ENCODE peak calls at places on chromosomes 6 and 20, in six cellular contexts. K is mesothelial cell of epicardium, H is AG10803, C is HFFc6, I is GM13976, W is kidney. R is an unnamed sample.

GRCh38 chr20:10626896-10627295 is 46.9 kb downstream of the JAG1 start:
- DNase-seq in I (no peak), K (no peak), H (no peak), C (no peak), W (no peak), R (no peak)

GRCh38 chr6:17930321-17930993 is 57.0 kb downstream of the KIF13A start:
- DNase-seq in C (no peak), W (no peak), H (peak), I (no peak), K (no peak), R (no peak)

GRCh38 chr20:17921774-17922173 is 46.8 kb downstream of the SNX5 start:
- DNase-seq in H (no peak), K (no peak), W (no peak), I (no peak), C (no peak), R (no peak)

GRCh38 chr6:17439243-17439993 is 46.0 kb downstream of the CAP2 start:
- DNase-seq in C (no peak), K (no peak), W (no peak), H (no peak), I (no peak), R (no peak)

GRCh38 chr6:68651018-68651985 is 16.2 kb downstream of the ADGRB3 start:
- DNase-seq in C (no peak), I (no peak), H (peak), W (no peak), K (no peak), R (no peak)

GRCh38 chr6:155045561-155046404 is 50.7 kb downstream of the TIAM2 start:
- DNase-seq in H (no peak), W (no peak), K (no peak), C (no peak), I (no peak), R (no peak)

GRCh38 chr20:41213150-41213820 is 75.9 kb downstream of the PLCG1 start:
- DNase-seq in K (no peak), W (no peak), H (no peak), I (no peak), C (peak), R (no peak)

GRCh38 chr6:119986934-119987549 is 637.5 kb upstream of the MAN1A1 start:
- DNase-seq in C (no peak), K (no peak), H (no peak), W (no peak), I (no peak), R (no peak)

GRCh38 chr6:107728564-107728897 is 95.6 kb downstream of the SCML4 start:
- DNase-seq in I (no peak), C (no peak), H (no peak), K (no peak), W (no peak), R (no peak)

GRCh38 chr6:4848382-4849068 is 72.3 kb downstream of the CDYL start:
- DNase-seq in H (no peak), I (no peak), C (no peak), W (no peak), K (no peak), R (no peak)

GRCh38 chr6:51029576-51029975 is 210.9 kb downstream of the TFAP2B start:
- DNase-seq in C (no peak), H (peak), I (no peak), W (no peak), K (no peak), R (no peak)

GRCh38 chr20:59933849-59934585 is 580 bp upstream of the SYCP2 start:
- DNase-seq in H (peak), I (peak), K (peak), C (peak), W (peak), R (peak)
- TF ChIP-seq CTCF in H (peak), I (peak), K (peak), C (peak), W (peak), R (peak)

GRCh38 chr6:150928882-150929281 is 63.4 kb downstream of the MTHFD1L start:
- DNase-seq in H (no peak), W (no peak), C (no peak), K (no peak), I (peak), R (no peak)
- TF ChIP-seq CTCF in H (no peak), W (no peak), C (peak), K (no peak), I (peak), R (no peak)

DNA sequence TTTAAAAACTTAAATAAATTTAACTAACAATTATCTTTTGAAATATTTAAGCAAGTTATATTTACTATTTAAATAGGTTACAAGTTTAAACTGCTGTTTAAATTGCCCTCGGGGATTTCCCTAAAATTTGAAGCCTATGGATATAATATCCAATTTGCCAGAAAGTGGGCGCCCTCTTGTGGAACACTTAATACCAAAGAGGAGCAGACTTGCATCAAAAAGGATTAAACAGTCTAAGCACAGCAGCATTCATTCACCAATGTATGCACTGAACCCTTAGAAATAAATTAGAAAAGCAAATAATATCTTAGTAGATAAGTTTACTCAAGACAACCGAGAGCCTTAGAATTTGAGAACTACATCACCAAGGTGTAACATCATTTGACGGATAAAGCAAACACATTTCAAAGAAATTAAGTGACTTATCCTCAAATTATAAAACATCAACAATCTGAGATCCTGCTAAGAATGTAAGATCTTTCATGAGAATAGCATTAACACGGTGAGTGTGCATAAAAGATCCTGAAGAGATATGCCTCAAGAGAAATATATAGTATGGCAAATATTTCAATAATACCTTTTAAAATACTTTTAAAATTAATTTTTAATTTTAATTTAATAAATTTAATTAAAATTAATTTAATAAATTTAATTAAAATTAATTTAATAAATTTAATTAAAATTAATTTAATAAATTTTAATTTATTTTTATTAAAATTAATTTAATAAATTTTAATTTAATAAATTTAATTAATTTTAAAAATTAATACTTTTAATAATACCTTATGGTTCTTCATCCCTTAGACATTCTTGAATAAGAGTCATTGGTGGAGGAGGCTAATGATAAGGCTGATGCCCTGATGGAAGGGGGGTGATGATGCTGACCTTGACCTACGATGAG is 11.5 kb upstream of the MEP1A start:
- DNase-seq in H (peak), W (no peak), K (peak), I (peak), C (peak), R (no peak)
- TF ChIP-seq CTCF in H (peak), W (peak), K (peak), I (peak), C (peak), R (no peak)

GRCh38 chr6:117346142-117346930 is 79.4 kb downstream of the ROS1 start:
- DNase-seq in I (peak), H (peak), K (no peak), W (no peak), C (peak), R (no peak)
- TF ChIP-seq CTCF in I (no peak), H (peak), K (peak), W (peak), C (peak), R (peak)

GRCh38 chr6:113980937-113981554 is 10.1 kb upstream of the HDAC2 start:
- DNase-seq in K (no peak), H (no peak), I (peak), C (no peak), W (no peak), R (no peak)
- TF ChIP-seq CTCF in K (peak), H (peak), I (peak), C (peak), W (no peak), R (peak)

DNA sequence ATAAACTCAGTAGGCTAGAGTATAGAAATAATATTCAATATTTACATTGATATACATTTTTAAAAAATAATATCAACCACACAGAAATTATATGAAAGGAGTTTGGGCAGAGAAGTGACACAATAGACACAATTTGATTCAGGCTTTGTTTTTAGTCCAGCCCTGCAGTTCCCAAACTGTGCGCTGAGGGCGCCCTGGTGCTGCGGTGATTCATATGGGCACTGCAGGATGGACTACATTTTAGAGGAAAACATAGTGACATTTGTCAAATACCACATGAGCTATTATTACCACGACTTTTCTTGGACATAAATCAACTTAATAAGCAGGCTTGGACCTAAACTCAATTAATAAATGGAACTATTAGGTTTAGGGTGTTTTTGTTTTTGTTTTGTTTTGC is 364.3 kb upstream of the ID4 start:
- DNase-seq in W (no peak), H (no peak), I (no peak), K (no peak), C (no peak), R (no peak)
- TF ChIP-seq CTCF in W (no peak), H (peak), I (no peak), K (no peak), C (peak), R (no peak)

DNA sequence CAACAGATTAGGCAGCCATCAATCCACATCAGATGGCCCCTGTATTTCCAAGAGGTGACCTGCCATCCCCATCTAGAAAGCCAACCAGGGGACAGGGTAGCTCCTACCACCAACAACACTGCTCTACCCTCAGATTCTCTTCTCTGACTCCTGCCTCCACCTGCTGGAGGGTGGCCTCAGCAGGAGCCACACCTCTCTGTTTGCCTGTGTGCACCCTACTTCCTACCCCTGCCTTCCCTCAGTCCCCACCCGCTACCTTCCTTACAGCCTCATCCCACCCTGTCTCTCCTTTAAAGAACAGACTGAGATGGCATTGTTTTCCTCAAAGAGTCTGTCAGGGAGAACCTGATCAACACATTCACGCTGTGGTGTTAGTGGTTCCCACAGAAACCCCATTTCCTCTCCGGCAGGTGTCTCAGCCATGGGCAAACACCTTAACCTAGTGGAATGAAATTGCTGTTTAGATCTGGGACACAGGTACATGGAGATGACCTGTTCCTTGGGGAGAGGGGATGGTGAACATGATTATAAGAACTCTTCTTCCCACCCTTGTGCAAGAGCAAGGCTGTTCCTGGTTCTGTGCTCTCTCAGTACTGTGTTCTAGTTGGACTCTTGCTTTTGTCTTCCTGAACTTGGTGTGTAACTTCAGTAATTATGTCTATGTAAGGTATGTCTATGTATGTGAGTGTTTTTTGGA is 1.8 kb downstream of the ENTPD6 start:
- DNase-seq in I (peak), H (no peak), C (no peak), W (no peak), K (no peak), R (no peak)
- TF ChIP-seq CTCF in I (no peak), H (no peak), C (no peak), W (no peak), K (no peak), R (no peak)

GRCh38 chr20:46020515-46020914 is 8.5 kb upstream of the SLC12A5 start:
- DNase-seq in H (no peak), K (no peak), W (no peak), I (no peak), C (no peak), R (no peak)

GRCh38 chr20:46022411-46023147 is 6.4 kb upstream of the SLC12A5 start:
- DNase-seq in I (peak), C (peak), K (peak), W (no peak), H (peak), R (peak)

GRCh38 chr20:46023148-46023484 is 5.9 kb upstream of the SLC12A5 start:
- DNase-seq in I (no peak), C (no peak), H (no peak), K (no peak), W (no peak), R (no peak)

GRCh38 chr20:46023999-46024398 is 5.0 kb upstream of the SLC12A5 start:
- DNase-seq in H (no peak), I (no peak), K (no peak), C (peak), W (no peak), R (no peak)

DNA sequence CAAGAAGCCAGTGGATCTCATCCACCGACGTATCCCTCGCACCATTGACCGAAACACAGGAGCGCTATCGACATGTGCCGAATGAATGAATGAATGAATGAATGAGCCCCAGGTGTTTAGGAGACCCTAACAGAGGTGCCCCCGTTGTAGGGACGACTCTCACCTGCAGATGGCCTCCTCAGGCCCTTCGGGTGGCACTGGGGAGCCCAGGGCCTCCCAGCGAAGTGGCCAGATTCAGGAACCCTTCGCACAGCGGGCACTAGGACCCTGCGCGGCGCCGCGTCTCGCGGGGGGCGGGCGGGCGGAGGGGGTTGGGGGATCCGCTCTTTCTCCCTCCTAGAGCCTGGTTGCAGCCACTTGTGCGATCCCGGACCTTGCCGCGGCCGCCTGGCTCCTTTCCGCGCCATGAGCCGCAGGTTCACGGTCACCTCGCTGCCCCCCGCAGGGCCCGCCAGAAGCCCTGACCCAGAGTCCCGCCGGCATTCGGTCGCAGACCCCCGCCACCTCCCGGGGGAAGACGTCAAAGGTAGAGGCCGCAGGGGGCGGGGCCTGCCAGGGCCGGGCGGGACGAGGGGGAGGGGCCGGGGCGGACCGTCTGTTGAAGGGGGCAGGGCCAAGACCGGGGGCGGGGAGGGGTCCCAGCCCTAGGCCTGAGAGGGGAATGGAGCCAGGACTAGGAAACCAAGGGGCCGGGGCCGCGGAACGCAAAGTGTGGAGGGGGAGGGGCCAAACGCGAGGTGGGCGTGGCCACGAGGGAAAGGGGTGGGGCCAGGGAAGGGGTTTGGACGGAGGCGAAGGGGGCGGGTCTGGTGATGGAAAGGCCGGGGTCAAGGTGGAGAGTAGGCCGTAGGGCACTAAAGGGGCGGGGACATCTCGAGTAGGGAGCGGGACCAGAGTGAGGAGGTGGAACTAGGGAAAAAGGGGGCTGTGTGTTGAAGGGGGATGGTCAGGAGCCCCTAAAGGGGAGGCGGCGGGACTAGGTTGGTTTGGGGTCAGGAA is 7.4 kb upstream of the SLC12A5 start:
- DNase-seq in W (peak), H (no peak), K (peak), I (peak), C (no peak), R (no peak)
- TF ChIP-seq CTCF in W (no peak), H (no peak), K (no peak), I (no peak), C (peak), R (no peak)